ENCODE peak calls at places on chromosomes 7 and 10, in six cellular contexts. V is frontal cortex, F is NCI-H1417 treated with DMSO at 0.1 percent for 48 hours, I is HCEC 1CT, L is DMS53, M is SHP77. Q is an unnamed sample.
A peak's percentile ranks its signal among the peaks of the same experiment; 100 is the strongest.

GRCh38 chr7:10756981-10757380 is 216.7 kb upstream of the PHF14 start:
- DNase-seq in V (no peak), F (no peak), I (no peak), L (no peak), M (no peak), Q (no peak)

GRCh38 chr10:105797234-105797890 is 1156.3 kb downstream of the SORCS3 start:
- DNase-seq in V (no peak), F (no peak), I (no peak), L (peak; percentile 60), M (peak; percentile 40), Q (peak; percentile 8)

GRCh38 chr10:48572414-48572813 is 32.5 kb downstream of the ARHGAP22 start:
- DNase-seq in V (no peak), F (no peak), I (peak; percentile 88), L (no peak), M (no peak), Q (no peak)

GRCh38 chr10:598415-599170 is 90.9 kb downstream of the DIP2C start:
- DNase-seq in V (no peak), F (no peak), I (peak; percentile 89), L (no peak), M (no peak), Q (no peak)

GRCh38 chr7:43781726-43782607 is 23.5 kb downstream of the BLVRA start:
- DNase-seq in V (no peak), F (no peak), I (peak; percentile 61), L (no peak), M (no peak), Q (no peak)

GRCh38 chr10:48523212-48523819 is 81.6 kb downstream of the ARHGAP22 start:
- DNase-seq in V (peak; percentile 36), F (no peak), I (peak; percentile 87), L (no peak), M (no peak), Q (no peak)

GRCh38 chr7:97479740-97480290 is 252.1 kb upstream of the TAC1 start:
- DNase-seq in V (no peak), F (no peak), I (no peak), L (no peak), M (no peak), Q (no peak)

GRCh38 chr10:101166430-101166829 is 35.3 kb downstream of the TLX1 start:
- DNase-seq in V (no peak), F (no peak), I (no peak), L (no peak), M (no peak), Q (no peak)

GRCh38 chr10:4083509-4084003 is 298.5 kb upstream of the KLF6 start:
- DNase-seq in V (no peak), F (no peak), I (no peak), L (no peak), M (no peak), Q (no peak)

GRCh38 chr10:34813626-34814227 is 1.4 kb downstream of the PARD3 start:
- DNase-seq in V (no peak), F (no peak), I (peak; percentile 34), L (peak; percentile 44), M (no peak), Q (no peak)

GRCh38 chr7:151339651-151340377 is 1.8 kb upstream of the NUB1 start:
- DNase-seq in V (no peak), F (no peak), I (no peak), L (peak; percentile 21), M (no peak), Q (no peak)

GRCh38 chr7:55532150-55532917 is 40.0 kb downstream of the VOPP1 start:
- DNase-seq in V (no peak), F (no peak), I (no peak), L (no peak), M (no peak), Q (no peak)

GRCh38 chr10:110641256-110641655 is 2.9 kb upstream of the RBM20 start:
- DNase-seq in V (no peak), F (no peak), I (no peak), L (peak; percentile 98), M (peak; percentile 92), Q (no peak)

GRCh38 chr10:14271621-14272020 is 59.1 kb downstream of the FRMD4A start:
- DNase-seq in V (no peak), F (no peak), I (no peak), L (no peak), M (no peak), Q (no peak)

GRCh38 chr10:1378473-1378872 is 322.3 kb downstream of the WDR37 start:
- DNase-seq in V (no peak), F (no peak), I (no peak), L (no peak), M (no peak), Q (no peak)

GRCh38 chr10:99700649-99701048 is 31.3 kb downstream of the COX15 start:
- DNase-seq in V (no peak), F (no peak), I (no peak), L (no peak), M (no peak), Q (no peak)

GRCh38 chr7:27154369-27154768 is 2.0 kb upstream of the HOXA3 start:
- DNase-seq in V (no peak), F (no peak), I (no peak), L (no peak), M (no peak), Q (no peak)

GRCh38 chr10:102007802-102008201 is 48.2 kb downstream of the ARMH3 start:
- DNase-seq in V (no peak), F (no peak), I (no peak), L (no peak), M (no peak), Q (no peak)

GRCh38 chr7:101169838-101170531 is 4.6 kb upstream of the VGF start:
- DNase-seq in V (peak; percentile 74), F (no peak), I (peak; percentile 47), L (peak; percentile 84), M (peak; percentile 52), Q (peak; percentile 24)

GRCh38 chr10:15571570-15571969 is 148.2 kb downstream of the ITGA8 start:
- DNase-seq in V (no peak), F (no peak), I (peak; percentile 8), L (no peak), M (no peak), Q (no peak)

GRCh38 chr10:110421512-110422138 is 76.1 kb upstream of the DUSP5 start:
- DNase-seq in V (no peak), F (no peak), I (no peak), L (no peak), M (no peak), Q (no peak)

GRCh38 chr7:84735021-84735420 is 451.8 kb downstream of the SEMA3D start:
- DNase-seq in V (no peak), F (no peak), I (peak; percentile 6), L (no peak), M (no peak), Q (no peak)

GRCh38 chr10:100835810-100836209 is 77.0 kb upstream of the SLF2 start:
- DNase-seq in V (no peak), F (no peak), I (no peak), L (no peak), M (no peak), Q (no peak)

GRCh38 chr10:117240105-117240729 is 697 bp upstream of the SLC18A2 start:
- DNase-seq in V (no peak), F (no peak), I (no peak), L (peak; percentile 37), M (no peak), Q (no peak)

GRCh38 chr10:79150444-79150754 is 81.6 kb downstream of the ZMIZ1 start:
- DNase-seq in V (no peak), F (no peak), I (no peak), L (no peak), M (no peak), Q (no peak)

GRCh38 chr7:104791065-104791464 is 222.9 kb upstream of the KMT2E start:
- DNase-seq in V (no peak), F (no peak), I (no peak), L (peak; percentile 74), M (no peak), Q (no peak)

GRCh38 chr10:70461397-70462348 is 16.9 kb upstream of the PALD1 start:
- DNase-seq in V (peak; percentile 71), F (no peak), I (peak; percentile 39), L (peak; percentile 81), M (peak; percentile 2), Q (peak; percentile 20)

GRCh38 chr7:12196386-12196785 is 14.7 kb upstream of the TMEM106B start:
- DNase-seq in V (no peak), F (no peak), I (no peak), L (no peak), M (no peak), Q (no peak)

GRCh38 chr10:72784551-72785421 is 92.8 kb downstream of the MCU start:
- DNase-seq in V (no peak), F (no peak), I (peak; percentile 82), L (no peak), M (no peak), Q (no peak)

GRCh38 chr7:110759069-110759468 is 331.9 kb upstream of the LRRN3 start:
- DNase-seq in V (no peak), F (no peak), I (no peak), L (no peak), M (no peak), Q (no peak)

GRCh38 chr10:118968071-118968470 is 61.4 kb upstream of the NANOS1 start:
- DNase-seq in V (no peak), F (no peak), I (no peak), L (no peak), M (no peak), Q (no peak)

GRCh38 chr10:130869179-130869841 is 442.2 kb downstream of the TCERG1L start:
- DNase-seq in V (no peak), F (no peak), I (no peak), L (no peak), M (no peak), Q (no peak)

GRCh38 chr7:103121641-103122040 is 27.3 kb downstream of the NAPEPLD start:
- DNase-seq in V (no peak), F (no peak), I (no peak), L (no peak), M (no peak), Q (no peak)

GRCh38 chr10:27819781-27820531 is 74.3 kb upstream of the MKX start:
- DNase-seq in V (no peak), F (no peak), I (no peak), L (peak; percentile 95), M (no peak), Q (no peak)

GRCh38 chr10:96719205-96719604 is 1.1 kb downstream of the PIK3AP1 start:
- DNase-seq in V (no peak), F (no peak), I (no peak), L (peak; percentile 95), M (no peak), Q (no peak)

GRCh38 chr10:83458611-83459010 is 680.7 kb upstream of the GHITM start:
- DNase-seq in V (no peak), F (no peak), I (no peak), L (no peak), M (no peak), Q (no peak)